ENCODE peak calls at places on chromosome 16, in seven cellular contexts. K is fibroblast of lung, F is heart right ventricle, V is tibial artery, X is transverse colon, C is GM23248, H is dorsolateral prefrontal cortex. D is an unnamed sample.

GRCh38 chr16:48903054-48903453 is 293.1 kb upstream of the N4BP1 start:
- DNase-seq in H (no peak), C (no peak), V (no peak), F (no peak), K (no peak), X (no peak), D (no peak)

GRCh38 chr16:24700549-24701392 is 28.7 kb upstream of the TNRC6A start:
- DNase-seq in V (peak; percentile 94), C (peak; percentile 99), H (peak; percentile 59), K (peak; percentile 99), F (peak; percentile 87), X (peak; percentile 60), D (peak; percentile 92)

GRCh38 chr16:3952342-3953131 is 72.0 kb upstream of the CREBBP start:
- DNase-seq in K (no peak), C (peak; percentile 55), X (peak; percentile 21), V (peak; percentile 98), H (no peak), F (peak; percentile 85), D (no peak)

GRCh38 chr16:49498241-49499017 is 124.8 kb downstream of the C16orf78 start:
- DNase-seq in K (no peak), H (no peak), F (no peak), C (no peak), V (peak; percentile 33), X (no peak), D (no peak)

GRCh38 chr16:28935924-28936783 is 4.4 kb downstream of the CD19 start:
- DNase-seq in K (peak; percentile 51), C (peak; percentile 76), F (peak; percentile 65), X (peak; percentile 89), V (peak; percentile 83), H (peak; percentile 13), D (peak; percentile 35)

GRCh38 chr16:27326738-27327585 is 13.2 kb downstream of the IL4R start:
- DNase-seq in X (peak; percentile 77), H (no peak), C (peak; percentile 99), F (peak; percentile 73), V (peak; percentile 94), K (peak; percentile 94), D (peak; percentile 93)

GRCh38 chr16:29663020-29663828 is at the start of gene SPN:
- DNase-seq in X (peak; percentile 33), H (no peak), C (no peak), F (no peak), V (no peak), K (no peak), D (no peak)

GRCh38 chr16:50121278-50121677 is 31.8 kb upstream of the TENT4B start:
- DNase-seq in F (no peak), X (no peak), V (no peak), C (no peak), K (no peak), H (no peak), D (no peak)

GRCh38 chr16:25012525-25012991 is 2.6 kb downstream of the ARHGAP17 start:
- DNase-seq in V (no peak), H (no peak), C (peak; percentile 94), F (no peak), X (peak; percentile 59), K (peak; percentile 81), D (peak; percentile 70)

GRCh38 chr16:14545346-14545884 is 84.6 kb downstream of the PARN start:
- DNase-seq in V (no peak), C (no peak), X (no peak), H (no peak), K (peak; percentile 70), F (no peak), D (peak; percentile 27)

GRCh38 chr16:87580855-87581261 is 21.4 kb upstream of the JPH3 start:
- DNase-seq in X (no peak), V (no peak), K (peak; percentile 93), F (no peak), H (no peak), C (peak; percentile 91), D (peak; percentile 78)

GRCh38 chr16:28596840-28597691 is at the start of gene SULT1A2:
- DNase-seq in X (peak; percentile 81), C (no peak), K (peak; percentile 18), F (no peak), V (no peak), H (no peak), D (no peak)

GRCh38 chr16:17518441-17518840 is 47.7 kb upstream of the XYLT1 start:
- DNase-seq in K (peak; percentile 97), C (peak; percentile 72), F (no peak), H (no peak), V (no peak), X (no peak), D (no peak)

GRCh38 chr16:50378417-50378816 is 9.6 kb upstream of the BRD7 start:
- DNase-seq in F (no peak), K (no peak), C (no peak), X (no peak), H (no peak), V (no peak), D (no peak)

GRCh38 chr16:75478480-75479345 is 14.2 kb upstream of the TMEM170A start:
- DNase-seq in H (no peak), K (no peak), X (no peak), F (no peak), C (no peak), V (no peak), D (no peak)

GRCh38 chr16:19886061-19886792 is 1.6 kb upstream of the GPRC5B start:
- DNase-seq in C (peak; percentile 80), F (peak; percentile 78), H (peak; percentile 80), V (peak; percentile 83), K (peak; percentile 60), X (peak; percentile 79), D (peak; percentile 75)

GRCh38 chr16:77599793-77600415 is 122.4 kb upstream of the NUDT7 start:
- DNase-seq in X (peak; percentile 11), V (no peak), C (peak; percentile 62), K (no peak), H (no peak), F (peak; percentile 19), D (peak; percentile 65)

GRCh38 chr16:58451263-58451662 is 48.7 kb upstream of the NDRG4 start:
- DNase-seq in C (no peak), K (no peak), X (no peak), V (no peak), H (no peak), F (no peak), D (no peak)

GRCh38 chr16:26710475-26710874 is 356.3 kb upstream of the C16orf82 start:
- DNase-seq in V (no peak), X (no peak), C (no peak), K (no peak), H (no peak), F (no peak), D (no peak)

GRCh38 chr16:74936902-74937560 is 47.9 kb downstream of the WDR59 start:
- DNase-seq in X (no peak), K (peak; percentile 70), F (no peak), H (no peak), C (peak; percentile 84), V (peak; percentile 49), D (peak; percentile 88)

DNA sequence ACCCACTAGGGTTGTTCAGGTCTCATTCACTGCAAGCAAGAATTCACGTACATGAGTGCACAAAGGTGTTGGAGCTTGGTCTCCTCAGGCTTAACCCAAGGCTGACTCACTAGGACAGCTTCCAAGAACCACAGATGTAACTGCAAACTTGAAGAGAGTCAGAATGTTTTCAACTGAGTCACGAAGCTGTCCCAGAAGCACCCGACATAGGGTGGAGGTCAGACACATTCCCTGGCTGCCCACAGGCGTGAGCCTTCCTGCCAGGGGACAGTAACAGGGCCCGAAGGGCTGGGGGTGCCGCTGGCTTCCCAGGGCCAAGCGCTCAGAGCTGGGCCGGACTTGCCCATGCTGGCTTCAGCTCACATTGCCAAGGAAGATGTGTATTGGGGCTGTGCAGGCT is 14.1 kb downstream of the CMTM3 start:
- DNase-seq in H (no peak), X (no peak), F (no peak), K (peak; percentile 99), V (peak; percentile 79), C (peak; percentile 98), D (peak; percentile 92)
- H3K27ac ChIP-seq in H (no peak overlapping the region), X (no peak overlapping the region), F (no peak overlapping the region), K (peak overlapping the region; percentile 73), V (peak overlapping the region; percentile 24), C (peak overlapping the region; percentile 97), D (peak overlapping the region; percentile 90)

GRCh38 chr16:1532771-1533170 is 695 bp upstream of the TMEM204 start:
- DNase-seq in F (no peak), H (no peak), K (no peak), V (no peak), C (peak; percentile 19), X (no peak), D (no peak)
- H3K27ac ChIP-seq in F (peak overlapping the region; percentile 98), H (peak overlapping the region; percentile 58), K (peak overlapping the region; percentile 75), V (peak overlapping the region; percentile 86), C (peak overlapping the region; percentile 78), X (peak overlapping the region; percentile 97), D (peak overlapping the region; percentile 53)

GRCh38 chr16:89738072-89738377 is 16.7 kb downstream of the ZNF276 start:
- DNase-seq in X (no peak), K (no peak), F (no peak), V (no peak), C (no peak), H (no peak), D (no peak)
- H3K27ac ChIP-seq in X (no peak overlapping the region), K (no peak overlapping the region), F (no peak overlapping the region), V (no peak overlapping the region), C (no peak overlapping the region), H (no peak overlapping the region), D (no peak overlapping the region)

DNA sequence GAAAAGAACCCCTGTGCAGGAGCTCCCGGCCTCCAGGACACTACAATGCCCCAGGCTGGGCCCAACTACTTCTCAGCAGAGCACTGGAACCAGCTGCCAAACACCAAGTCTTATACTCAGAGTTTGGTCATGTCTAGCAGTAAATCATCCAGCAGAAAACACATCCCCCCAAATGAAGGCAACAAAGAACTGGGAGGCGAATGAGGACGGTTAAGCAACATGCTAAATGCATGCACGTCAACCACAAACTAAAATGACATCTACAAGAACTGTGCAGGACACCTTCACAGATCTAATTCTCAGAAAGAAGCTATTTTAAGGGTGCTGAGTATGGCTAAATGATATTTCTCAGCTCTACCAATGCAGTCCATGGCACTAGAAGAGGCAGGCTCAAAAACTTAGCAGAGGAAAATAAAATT is 7.6 kb upstream of the IRX5 start:
- DNase-seq in C (no peak), F (no peak), X (no peak), H (no peak), K (peak; percentile 9), V (no peak), D (no peak)
- H3K27ac ChIP-seq in C (no peak overlapping the region), F (peak overlapping the region; percentile 87), X (no peak overlapping the region), H (no peak overlapping the region), K (no peak overlapping the region), V (peak overlapping the region; percentile 38), D (no peak overlapping the region)

DNA sequence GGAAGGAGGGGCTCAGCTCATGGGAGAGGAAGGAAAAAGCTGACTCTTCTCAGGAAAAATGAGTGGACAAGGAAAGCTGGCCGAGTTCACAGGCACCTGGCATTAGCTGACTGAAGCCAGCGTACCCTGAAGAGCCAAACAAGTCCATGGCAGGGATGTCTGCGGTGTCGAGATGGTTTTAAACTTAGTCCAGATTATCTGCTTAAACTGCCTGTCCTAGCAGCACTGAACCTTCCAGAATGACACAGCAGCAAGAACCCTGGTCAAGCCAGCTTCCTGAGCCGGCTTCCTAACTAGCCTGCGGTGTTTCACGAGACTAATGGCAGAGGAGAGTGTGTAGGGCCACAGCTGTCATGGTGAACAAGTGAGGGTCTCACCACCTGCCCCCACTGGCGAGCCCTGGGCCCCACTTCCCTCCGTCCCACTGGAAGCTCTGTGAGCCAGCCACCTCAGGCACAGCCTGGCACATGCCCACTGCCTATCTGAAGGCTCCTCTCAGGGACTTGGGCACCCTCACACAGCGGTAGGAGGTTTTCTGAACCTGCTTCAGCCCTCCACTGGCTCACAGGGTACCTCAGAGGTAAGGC is 28.8 kb upstream of the MTSS2 start:
- DNase-seq in V (no peak), F (no peak), X (no peak), H (no peak), C (no peak), K (no peak), D (no peak)
- H3K27ac ChIP-seq in V (peak overlapping the region; percentile 96), F (peak overlapping the region; percentile 62), X (peak overlapping the region; percentile 86), H (peak overlapping the region; percentile 79), C (peak overlapping the region; percentile 93), K (peak overlapping the region; percentile 97), D (peak overlapping the region; percentile 21)

D was measured in brain microvascular endothelial cell.